ENCODE peak calls at places on chromosomes 6 and 20, in four cellular contexts. D, Z, G and U are unnamed samples.

GRCh38 chr20:13333793-13334192 is 112.7 kb downstream of the ISM1 start:
- DNase-seq in D (no peak), Z (no peak), G (no peak), U (no peak)

GRCh38 chr6:139308936-139309603 is 17.3 kb upstream of the TXLNB start:
- DNase-seq in D (no peak), Z (no peak), G (no peak), U (peak; percentile 72)

GRCh38 chr6:31588871-31589650 is 3.0 kb downstream of the LST1 start:
- DNase-seq in D (no peak), Z (no peak), G (no peak), U (no peak)

GRCh38 chr6:142478117-142478516 is 176.3 kb downstream of the ADGRG6 start:
- DNase-seq in D (no peak), Z (peak; percentile 48), G (peak; percentile 23), U (peak; percentile 46)

GRCh38 chr20:45545754-45546453 is 1.3 kb downstream of the EPPIN start:
- DNase-seq in D (no peak), Z (peak; percentile 21), G (peak; percentile 29), U (peak; percentile 48)

GRCh38 chr6:99216959-99217358 is 132.5 kb downstream of the FAXC start:
- DNase-seq in D (no peak), Z (no peak), G (no peak), U (no peak)

GRCh38 chr6:9539231-9539755 is 875.6 kb downstream of the TFAP2A start:
- DNase-seq in D (no peak), Z (no peak), G (no peak), U (no peak)

GRCh38 chr6:137341721-137342195 is 122.6 kb upstream of the IFNGR1 start:
- DNase-seq in D (no peak), Z (no peak), G (no peak), U (no peak)

GRCh38 chr20:10560681-10561080 is 113.1 kb downstream of the JAG1 start:
- DNase-seq in D (no peak), Z (no peak), G (no peak), U (no peak)

GRCh38 chr6:3820563-3820962 is 28.6 kb upstream of the FAM50B start:
- DNase-seq in D (no peak), Z (no peak), G (no peak), U (no peak)

GRCh38 chr6:146788115-146788514 is 189.3 kb downstream of the ADGB start:
- DNase-seq in D (no peak), Z (no peak), G (no peak), U (no peak)

GRCh38 chr6:142819603-142820335 is 125.2 kb downstream of the HIVEP2 start:
- DNase-seq in D (no peak), Z (no peak), G (no peak), U (no peak)

GRCh38 chr6:56713285-56713684 is 70.6 kb upstream of the DST start:
- DNase-seq in D (peak; percentile 82), Z (peak; percentile 77), G (no peak), U (peak; percentile 44)
- TF ChIP-seq TCF7L2 in D (no peak), Z (peak; percentile 7), G (no peak), U (no peak)

GRCh38 chr6:77786935-77787629 is 134.2 kb downstream of the MEI4 start:
- DNase-seq in D (no peak), Z (no peak), G (no peak), U (no peak)
- TF ChIP-seq TCF7L2 in D (no peak), Z (no peak), G (no peak), U (no peak)

GRCh38 chr6:16313732-16314131 is 75.3 kb downstream of the GMPR start:
- DNase-seq in D (no peak), Z (no peak), G (no peak), U (no peak)

GRCh38 chr6:16318538-16318937 is 80.2 kb downstream of the GMPR start:
- DNase-seq in D (no peak), Z (no peak), G (no peak), U (no peak)

GRCh38 chr6:16318953-16319720 is 80.8 kb downstream of the GMPR start:
- DNase-seq in D (no peak), Z (no peak), G (no peak), U (no peak)

GRCh38 chr6:16314311-16314710 is 75.9 kb downstream of the GMPR start:
- DNase-seq in D (no peak), Z (no peak), G (no peak), U (no peak)

DNA sequence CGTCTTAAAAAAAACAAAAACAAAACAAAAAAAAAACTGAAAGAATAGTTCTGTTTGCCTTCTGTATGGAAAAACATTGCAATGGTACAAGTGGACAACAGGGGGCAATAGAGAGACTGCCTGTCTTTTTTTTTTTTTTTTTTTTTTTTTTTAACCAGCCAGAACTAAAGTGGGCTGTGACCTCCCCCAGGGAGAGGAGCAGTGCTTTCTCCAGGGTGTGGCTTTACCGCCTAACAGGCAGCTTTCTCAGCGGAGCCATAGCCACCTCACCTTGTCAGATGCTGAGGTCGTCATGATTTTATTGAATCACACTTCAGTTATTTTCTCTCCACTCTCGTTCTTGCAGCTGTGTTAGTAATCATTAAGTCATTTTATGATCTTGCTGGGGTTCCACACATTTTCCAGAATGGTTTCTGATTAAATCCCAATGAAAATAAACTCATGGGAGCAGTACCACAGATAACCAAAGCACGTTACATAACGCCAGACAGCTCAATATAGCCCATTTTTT is 78.4 kb downstream of the GMPR start:
- DNase-seq in D (no peak), Z (peak; percentile 39), G (peak; percentile 88), U (peak; percentile 49)
- TF ChIP-seq TCF7L2 in D (no peak), Z (no peak), G (no peak), U (no peak)

GRCh38 chr20:5827861-5828260 is 77.7 kb downstream of the SHLD1 start:
- DNase-seq in D (no peak), Z (no peak), G (no peak), U (no peak)

GRCh38 chr20:5827098-5827853 is 77.1 kb downstream of the SHLD1 start:
- DNase-seq in D (no peak), Z (no peak), G (no peak), U (no peak)

GRCh38 chr20:5821627-5822215 is 71.5 kb downstream of the SHLD1 start:
- DNase-seq in D (no peak), Z (no peak), G (no peak), U (peak; percentile 93)

GRCh38 chr20:5822569-5822968 is 72.4 kb downstream of the SHLD1 start:
- DNase-seq in D (no peak), Z (no peak), G (peak; percentile 21), U (no peak)

DNA sequence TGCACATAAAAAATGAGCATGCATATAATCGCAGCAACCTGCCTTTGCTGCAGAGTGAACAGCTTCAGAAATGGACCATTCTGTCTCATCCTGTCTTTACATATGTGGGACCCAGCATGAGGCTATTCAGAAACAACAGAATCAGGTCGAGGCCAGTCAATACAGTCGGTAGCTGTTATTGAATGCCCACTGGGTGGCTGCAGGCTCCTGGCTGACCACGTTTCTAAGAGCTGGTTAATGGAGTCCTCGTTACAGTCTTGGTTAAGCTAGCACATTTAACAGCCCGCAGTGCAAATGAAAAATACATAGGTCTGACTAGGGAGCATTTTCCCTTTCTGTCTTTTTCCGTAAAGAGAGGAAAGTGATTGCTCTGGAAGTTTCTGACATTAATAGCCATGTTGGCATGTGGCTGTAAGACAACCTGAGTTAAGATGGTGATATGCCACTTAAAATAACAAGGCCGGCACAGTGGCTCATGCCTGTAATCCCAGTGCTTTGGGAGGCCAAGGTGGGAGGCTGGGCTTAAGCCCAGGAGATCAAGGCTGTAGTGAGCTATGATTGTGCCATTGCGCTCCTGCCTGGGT is 75.0 kb downstream of the SHLD1 start:
- DNase-seq in D (no peak), Z (no peak), G (no peak), U (no peak)
- TF ChIP-seq TCF7L2 in D (no peak), Z (no peak), G (no peak), U (no peak)

GRCh38 chr6:16804515-16805161 is 43.4 kb upstream of the ATXN1 start:
- DNase-seq in D (no peak), Z (no peak), G (no peak), U (no peak)

GRCh38 chr6:16802071-16802470 is 40.8 kb upstream of the ATXN1 start:
- DNase-seq in D (no peak), Z (no peak), G (no peak), U (no peak)

GRCh38 chr6:16805190-16805860 is 44.1 kb upstream of the ATXN1 start:
- DNase-seq in D (no peak), Z (no peak), G (no peak), U (peak; percentile 23)

GRCh38 chr6:16804007-16804303 is 42.7 kb upstream of the ATXN1 start:
- DNase-seq in D (no peak), Z (no peak), G (no peak), U (no peak)

GRCh38 chr6:16803294-16804006 is 42.2 kb upstream of the ATXN1 start:
- DNase-seq in D (no peak), Z (no peak), G (peak; percentile 22), U (peak; percentile 56)
- TF ChIP-seq TCF7L2 in D (no peak), Z (no peak), G (no peak), U (no peak)

GRCh38 chr6:52286798-52287432 is 2.4 kb upstream of the MCM3 start:
- DNase-seq in D (peak; percentile 51), Z (peak; percentile 63), G (peak; percentile 72), U (peak; percentile 89)
- TF ChIP-seq TCF7L2 in D (no peak), Z (no peak), G (no peak), U (no peak)

DNA sequence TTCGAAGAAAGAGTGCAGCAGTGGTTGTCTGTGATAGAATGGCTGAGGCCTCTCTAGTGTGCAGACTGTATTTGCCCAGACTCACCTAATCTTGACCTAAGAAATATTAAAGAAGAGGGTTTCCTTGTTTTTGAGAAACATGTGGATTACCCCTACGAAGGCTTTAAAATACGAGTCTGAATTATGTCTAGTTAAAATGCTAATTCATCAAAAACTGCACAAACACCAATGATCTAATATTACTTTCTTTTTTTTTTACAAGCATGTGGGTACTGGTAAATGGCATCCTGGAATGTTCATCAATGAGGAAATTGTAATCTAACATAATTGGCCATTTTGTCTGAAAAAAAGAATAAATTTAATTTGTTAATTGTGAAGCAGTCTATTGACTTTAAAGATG is 510.9 kb downstream of the EPM2A start:
- DNase-seq in D (no peak), Z (no peak), G (no peak), U (no peak)
- TF ChIP-seq TCF7L2 in D (no peak), Z (no peak), G (no peak), U (no peak)